ENCODE peak calls at places on chromosomes 11 and 22, in six cellular contexts. One of them, this sample, is unnamed.

GRCh38 chr22:49204599-49205214 is 623.0 kb downstream of the BRD1 start:
- DNase-seq in fibroblast of lung: no peak
- DNase-seq in AG09319: no peak
- DNase-seq in choroid plexus epithelial cell: no peak
- DNase-seq in fibroblast of pulmonary artery: no peak
- DNase-seq in mesothelial cell of epicardium: peak; percentile 21
- DNase-seq in this sample: no peak

GRCh38 chr11:134032501-134033091 is 36.3 kb upstream of the JAM3 start:
- DNase-seq in fibroblast of lung: no peak
- DNase-seq in AG09319: no peak
- DNase-seq in choroid plexus epithelial cell: no peak
- DNase-seq in fibroblast of pulmonary artery: no peak
- DNase-seq in mesothelial cell of epicardium: no peak
- DNase-seq in this sample: no peak

GRCh38 chr11:99244613-99245012 is 223.9 kb downstream of the CNTN5 start:
- DNase-seq in fibroblast of lung: no peak
- DNase-seq in AG09319: no peak
- DNase-seq in choroid plexus epithelial cell: peak; percentile 56
- DNase-seq in fibroblast of pulmonary artery: no peak
- DNase-seq in mesothelial cell of epicardium: no peak
- DNase-seq in this sample: no peak

GRCh38 chr11:35367491-35367890 is 51.9 kb downstream of the SLC1A2 start:
- DNase-seq in fibroblast of lung: peak; percentile 88
- DNase-seq in AG09319: no peak
- DNase-seq in choroid plexus epithelial cell: peak; percentile 94
- DNase-seq in fibroblast of pulmonary artery: peak; percentile 83
- DNase-seq in mesothelial cell of epicardium: no peak
- DNase-seq in this sample: no peak

GRCh38 chr11:76888989-76889388 is 28.3 kb downstream of the ACER3 start:
- DNase-seq in fibroblast of lung: no peak
- DNase-seq in AG09319: no peak
- DNase-seq in choroid plexus epithelial cell: peak; percentile 38
- DNase-seq in fibroblast of pulmonary artery: peak; percentile 31
- DNase-seq in mesothelial cell of epicardium: no peak
- DNase-seq in this sample: no peak

GRCh38 chr11:2561283-2562180 is 116.7 kb downstream of the KCNQ1 start:
- DNase-seq in fibroblast of lung: no peak
- DNase-seq in AG09319: no peak
- DNase-seq in choroid plexus epithelial cell: no peak
- DNase-seq in fibroblast of pulmonary artery: no peak
- DNase-seq in mesothelial cell of epicardium: no peak
- DNase-seq in this sample: no peak

GRCh38 chr22:35467788-35468187 is 67.8 kb downstream of the MCM5 start:
- DNase-seq in fibroblast of lung: peak; percentile 70
- DNase-seq in AG09319: no peak
- DNase-seq in choroid plexus epithelial cell: peak; percentile 58
- DNase-seq in fibroblast of pulmonary artery: peak; percentile 65
- DNase-seq in mesothelial cell of epicardium: no peak
- DNase-seq in this sample: peak; percentile 40

GRCh38 chr11:119065369-119065768 is 2.2 kb upstream of the VPS11 start:
- DNase-seq in fibroblast of lung: peak; percentile 44
- DNase-seq in AG09319: no peak
- DNase-seq in choroid plexus epithelial cell: peak; percentile 62
- DNase-seq in fibroblast of pulmonary artery: peak; percentile 54
- DNase-seq in mesothelial cell of epicardium: no peak
- DNase-seq in this sample: no peak

GRCh38 chr11:59523541-59523940 is 12.2 kb downstream of the OR4D9 start:
- DNase-seq in fibroblast of lung: no peak
- DNase-seq in AG09319: no peak
- DNase-seq in choroid plexus epithelial cell: no peak
- DNase-seq in fibroblast of pulmonary artery: no peak
- DNase-seq in mesothelial cell of epicardium: no peak
- DNase-seq in this sample: no peak

GRCh38 chr11:119315139-119316016 is 1.6 kb downstream of the MCAM start:
- DNase-seq in fibroblast of lung: no peak
- DNase-seq in AG09319: no peak
- DNase-seq in choroid plexus epithelial cell: no peak
- DNase-seq in fibroblast of pulmonary artery: no peak
- DNase-seq in mesothelial cell of epicardium: no peak
- DNase-seq in this sample: no peak

GRCh38 chr11:4464216-4465159 is 15.4 kb downstream of the OR52K2 start:
- DNase-seq in fibroblast of lung: peak; percentile 48
- DNase-seq in AG09319: no peak
- DNase-seq in choroid plexus epithelial cell: peak; percentile 7
- DNase-seq in fibroblast of pulmonary artery: no peak
- DNase-seq in mesothelial cell of epicardium: no peak
- DNase-seq in this sample: no peak

GRCh38 chr11:101003468-101003867 is 126.1 kb downstream of the PGR start:
- DNase-seq in fibroblast of lung: no peak
- DNase-seq in AG09319: no peak
- DNase-seq in choroid plexus epithelial cell: no peak
- DNase-seq in fibroblast of pulmonary artery: no peak
- DNase-seq in mesothelial cell of epicardium: no peak
- DNase-seq in this sample: no peak

GRCh38 chr22:43483669-43484068 is 71.9 kb downstream of the MPPED1 start:
- DNase-seq in fibroblast of lung: no peak
- DNase-seq in AG09319: no peak
- DNase-seq in choroid plexus epithelial cell: no peak
- DNase-seq in fibroblast of pulmonary artery: no peak
- DNase-seq in mesothelial cell of epicardium: no peak
- DNase-seq in this sample: no peak

GRCh38 chr22:32803020-32803758 is 1.7 kb downstream of the TIMP3 start:
- DNase-seq in fibroblast of lung: peak; percentile 33
- DNase-seq in AG09319: no peak
- DNase-seq in choroid plexus epithelial cell: peak; percentile 52
- DNase-seq in fibroblast of pulmonary artery: no peak
- DNase-seq in mesothelial cell of epicardium: no peak
- DNase-seq in this sample: no peak

GRCh38 chr11:130068546-130068985 is 1.1 kb upstream of the APLP2 start:
- DNase-seq in fibroblast of lung: no peak
- DNase-seq in AG09319: no peak
- DNase-seq in choroid plexus epithelial cell: no peak
- DNase-seq in fibroblast of pulmonary artery: no peak
- DNase-seq in mesothelial cell of epicardium: no peak
- DNase-seq in this sample: no peak

GRCh38 chr11:14644396-14645246 is 1.0 kb downstream of the PDE3B start:
- DNase-seq in fibroblast of lung: peak; percentile 31
- DNase-seq in AG09319: no peak
- DNase-seq in choroid plexus epithelial cell: peak; percentile 23
- DNase-seq in fibroblast of pulmonary artery: peak; percentile 20
- DNase-seq in mesothelial cell of epicardium: no peak
- DNase-seq in this sample: no peak
- TF ChIP-seq CTCF in fibroblast of lung: peak; percentile 28
- TF ChIP-seq CTCF in AG09319: no peak
- TF ChIP-seq CTCF in choroid plexus epithelial cell: no peak
- TF ChIP-seq CTCF in fibroblast of pulmonary artery: no peak
- TF ChIP-seq CTCF in mesothelial cell of epicardium: no peak
- TF ChIP-seq CTCF in this sample: no peak

GRCh38 chr11:70352074-70352473 is 46.3 kb upstream of the CTTN start:
- DNase-seq in fibroblast of lung: no peak
- DNase-seq in AG09319: no peak
- DNase-seq in choroid plexus epithelial cell: no peak
- DNase-seq in fibroblast of pulmonary artery: no peak
- DNase-seq in mesothelial cell of epicardium: no peak
- DNase-seq in this sample: no peak
- TF ChIP-seq CTCF in fibroblast of lung: no peak
- TF ChIP-seq CTCF in AG09319: no peak
- TF ChIP-seq CTCF in choroid plexus epithelial cell: no peak
- TF ChIP-seq CTCF in fibroblast of pulmonary artery: no peak
- TF ChIP-seq CTCF in mesothelial cell of epicardium: no peak
- TF ChIP-seq CTCF in this sample: no peak

GRCh38 chr11:69887841-69888670 is 68.8 kb upstream of the FGF3 start:
- DNase-seq in fibroblast of lung: no peak
- DNase-seq in AG09319: no peak
- DNase-seq in choroid plexus epithelial cell: no peak
- DNase-seq in fibroblast of pulmonary artery: no peak
- DNase-seq in mesothelial cell of epicardium: no peak
- DNase-seq in this sample: no peak

GRCh38 chr11:69891421-69892236 is 72.4 kb upstream of the FGF3 start:
- DNase-seq in fibroblast of lung: peak; percentile 54
- DNase-seq in AG09319: no peak
- DNase-seq in choroid plexus epithelial cell: no peak
- DNase-seq in fibroblast of pulmonary artery: no peak
- DNase-seq in mesothelial cell of epicardium: no peak
- DNase-seq in this sample: no peak

GRCh38 chr11:69890476-69890875 is 71.3 kb upstream of the FGF3 start:
- DNase-seq in fibroblast of lung: no peak
- DNase-seq in AG09319: no peak
- DNase-seq in choroid plexus epithelial cell: no peak
- DNase-seq in fibroblast of pulmonary artery: no peak
- DNase-seq in mesothelial cell of epicardium: no peak
- DNase-seq in this sample: no peak

GRCh38 chr11:69888671-69889076 is 69.5 kb upstream of the FGF3 start:
- DNase-seq in fibroblast of lung: peak; percentile 57
- DNase-seq in AG09319: peak; percentile 16
- DNase-seq in choroid plexus epithelial cell: peak; percentile 64
- DNase-seq in fibroblast of pulmonary artery: peak; percentile 65
- DNase-seq in mesothelial cell of epicardium: peak; percentile 87
- DNase-seq in this sample: peak; percentile 55

GRCh38 chr11:69889400-69890372 is 70.5 kb upstream of the FGF3 start:
- DNase-seq in fibroblast of lung: no peak
- DNase-seq in AG09319: no peak
- DNase-seq in choroid plexus epithelial cell: no peak
- DNase-seq in fibroblast of pulmonary artery: no peak
- DNase-seq in mesothelial cell of epicardium: no peak
- DNase-seq in this sample: no peak
- TF ChIP-seq CTCF in fibroblast of lung: no peak
- TF ChIP-seq CTCF in AG09319: no peak
- TF ChIP-seq CTCF in choroid plexus epithelial cell: no peak
- TF ChIP-seq CTCF in fibroblast of pulmonary artery: no peak
- TF ChIP-seq CTCF in mesothelial cell of epicardium: no peak
- TF ChIP-seq CTCF in this sample: no peak

GRCh38 chr22:50729391-50730012 is 8.5 kb upstream of the ACR start:
- DNase-seq in fibroblast of lung: no peak
- DNase-seq in AG09319: no peak
- DNase-seq in choroid plexus epithelial cell: no peak
- DNase-seq in fibroblast of pulmonary artery: no peak
- DNase-seq in mesothelial cell of epicardium: peak; percentile 34
- DNase-seq in this sample: peak; percentile 9

GRCh38 chr22:50731811-50732624 is 6.0 kb upstream of the ACR start:
- DNase-seq in fibroblast of lung: peak; percentile 40
- DNase-seq in AG09319: no peak
- DNase-seq in choroid plexus epithelial cell: peak; percentile 55
- DNase-seq in fibroblast of pulmonary artery: peak; percentile 51
- DNase-seq in mesothelial cell of epicardium: peak; percentile 47
- DNase-seq in this sample: no peak

GRCh38 chr22:50730013-50730891 is 7.8 kb upstream of the ACR start:
- DNase-seq in fibroblast of lung: no peak
- DNase-seq in AG09319: no peak
- DNase-seq in choroid plexus epithelial cell: no peak
- DNase-seq in fibroblast of pulmonary artery: no peak
- DNase-seq in mesothelial cell of epicardium: peak; percentile 39
- DNase-seq in this sample: no peak

GRCh38 chr22:50732681-50733080 is 5.3 kb upstream of the ACR start:
- DNase-seq in fibroblast of lung: no peak
- DNase-seq in AG09319: no peak
- DNase-seq in choroid plexus epithelial cell: no peak
- DNase-seq in fibroblast of pulmonary artery: no peak
- DNase-seq in mesothelial cell of epicardium: no peak
- DNase-seq in this sample: no peak

GRCh38 chr22:50730941-50731661 is 6.9 kb upstream of the ACR start:
- DNase-seq in fibroblast of lung: no peak
- DNase-seq in AG09319: no peak
- DNase-seq in choroid plexus epithelial cell: no peak
- DNase-seq in fibroblast of pulmonary artery: no peak
- DNase-seq in mesothelial cell of epicardium: peak; percentile 31
- DNase-seq in this sample: peak; percentile 12
- TF ChIP-seq CTCF in fibroblast of lung: no peak
- TF ChIP-seq CTCF in AG09319: no peak
- TF ChIP-seq CTCF in choroid plexus epithelial cell: no peak
- TF ChIP-seq CTCF in fibroblast of pulmonary artery: no peak
- TF ChIP-seq CTCF in mesothelial cell of epicardium: no peak
- TF ChIP-seq CTCF in this sample: no peak

GRCh38 chr22:46849101-46849500 is 86.7 kb downstream of the TBC1D22A start:
- DNase-seq in fibroblast of lung: no peak
- DNase-seq in AG09319: no peak
- DNase-seq in choroid plexus epithelial cell: no peak
- DNase-seq in fibroblast of pulmonary artery: no peak
- DNase-seq in mesothelial cell of epicardium: no peak
- DNase-seq in this sample: no peak
- TF ChIP-seq CTCF in fibroblast of lung: no peak
- TF ChIP-seq CTCF in AG09319: no peak
- TF ChIP-seq CTCF in choroid plexus epithelial cell: no peak
- TF ChIP-seq CTCF in fibroblast of pulmonary artery: no peak
- TF ChIP-seq CTCF in mesothelial cell of epicardium: no peak
- TF ChIP-seq CTCF in this sample: no peak

GRCh38 chr11:29527391-29527936 is 489.4 kb downstream of the KCNA4 start:
- DNase-seq in fibroblast of lung: peak; percentile 22
- DNase-seq in AG09319: no peak
- DNase-seq in choroid plexus epithelial cell: peak; percentile 94
- DNase-seq in fibroblast of pulmonary artery: peak; percentile 99
- DNase-seq in mesothelial cell of epicardium: no peak
- DNase-seq in this sample: no peak
- TF ChIP-seq CTCF in fibroblast of lung: no peak
- TF ChIP-seq CTCF in AG09319: no peak
- TF ChIP-seq CTCF in choroid plexus epithelial cell: peak; percentile 71
- TF ChIP-seq CTCF in fibroblast of pulmonary artery: peak; percentile 81
- TF ChIP-seq CTCF in mesothelial cell of epicardium: no peak
- TF ChIP-seq CTCF in this sample: no peak

This sample was measured in tibial nerve.